ENCODE peak calls at places on chromosomes 1 and 21, in ten cellular contexts. J is stimulated activated CD8-positive, alpha-beta memory T cell treated with anti-CD3 and anti-CD28 coated beads, Interleukin-7, amount 100 ng/mL, for 1 hour; L is activated T-cell treated with anti-CD3 and anti-CD28 coated beads, Interleukin-2, amount 50 U/mL, for 72 hours; K is iPS-NIHi11; U is fibroblast of lung; F is endothelial cell; A is GM13976; V is occipital lobe; H is NCI-H69; C is cardiac septum. Q is an unnamed sample.

GRCh38 chr1:84991097-84991890 is 5.6 kb downstream of the MCOLN2 start:
- DNase-seq in J (no peak), L (no peak), K (no peak), U (no peak), F (no peak), A (no peak), V (no peak), H (no peak), C (no peak), Q (no peak)

GRCh38 chr1:185733818-185734709 is at the start of gene HMCN1:
- DNase-seq in J (no peak), L (peak), K (peak), U (peak), F (peak), A (peak), V (peak), H (peak), C (peak), Q (peak)

GRCh38 chr1:183218039-183218618 is 32.1 kb downstream of the LAMC2 start:
- DNase-seq in J (no peak), L (no peak), K (no peak), U (peak), F (no peak), A (no peak), V (no peak), H (peak), C (no peak), Q (no peak)

GRCh38 chr1:209246660-209247059 is 336.9 kb upstream of the CAMK1G start:
- DNase-seq in J (no peak), L (no peak), K (no peak), U (no peak), F (no peak), A (no peak), V (no peak), H (no peak), C (no peak), Q (no peak)

GRCh38 chr1:56570924-56571372 is 8.4 kb downstream of the PLPP3 start:
- DNase-seq in J (no peak), L (no peak), K (no peak), U (no peak), F (no peak), A (no peak), V (no peak), H (no peak), C (no peak), Q (no peak)

GRCh38 chr1:204584699-204585372 is 68.6 kb downstream of the MDM4 start:
- DNase-seq in J (no peak), L (no peak), K (peak), U (no peak), F (no peak), A (no peak), V (no peak), H (peak), C (no peak), Q (no peak)

GRCh38 chr1:9324246-9325096 is 31.8 kb downstream of the SPSB1 start:
- DNase-seq in J (no peak), L (no peak), K (no peak), U (no peak), F (no peak), A (no peak), V (peak), H (no peak), C (no peak), Q (peak)

GRCh38 chr1:177780096-177780700 is 189.7 kb downstream of the SEC16B start:
- DNase-seq in J (no peak), L (no peak), K (peak), U (peak), F (peak), A (peak), V (peak), H (peak), C (no peak), Q (peak)

GRCh38 chr1:169427081-169427611 is at the start of gene CCDC181:
- DNase-seq in J (no peak), L (peak), K (peak), U (peak), F (peak), A (peak), V (peak), H (no peak), C (peak), Q (peak)

GRCh38 chr21:34886554-34887385 is 162.3 kb downstream of the RUNX1 start:
- DNase-seq in J (no peak), L (peak), K (no peak), U (peak), F (peak), A (peak), V (no peak), H (peak), C (peak), Q (no peak)

GRCh38 chr1:247407180-247407616 is 8.8 kb upstream of the NLRP3 start:
- DNase-seq in J (peak), L (peak), K (no peak), U (no peak), F (no peak), A (peak), V (no peak), H (no peak), C (peak), Q (peak)

GRCh38 chr1:57319165-57319564 is 104.7 kb downstream of the DAB1 start:
- DNase-seq in J (no peak), L (no peak), K (no peak), U (peak), F (no peak), A (no peak), V (peak), H (no peak), C (no peak), Q (no peak)

GRCh38 chr1:150808851-150809250 is 791 bp upstream of the CTSK start:
- DNase-seq in J (no peak), L (no peak), K (no peak), U (peak), F (no peak), A (no peak), V (no peak), H (no peak), C (no peak), Q (no peak)

GRCh38 chr1:198467342-198467741 is 73.1 kb downstream of the ATP6V1G3 start:
- DNase-seq in J (no peak), L (no peak), K (no peak), U (no peak), F (no peak), A (no peak), V (no peak), H (peak), C (no peak), Q (no peak)

GRCh38 chr1:90725961-90726715 is 9.0 kb upstream of the BARHL2 start:
- DNase-seq in J (no peak), L (no peak), K (no peak), U (peak), F (no peak), A (peak), V (no peak), H (no peak), C (no peak), Q (no peak)

Q was measured in midbrain.